ENCODE peak calls at places on chromosomes 6 and 20, in eight cellular contexts. M is CD4-positive, alpha-beta T cell; N is stimulated activated CD4-positive, alpha-beta T cell treated with anti-CD3 and anti-CD28 coated beads, Interleukin-4, amount 100 ng/mL, for 24 hours; G is uterus; W is posterior vena cava; E is fibroblast of lung; O is psoas muscle; S is epithelial cell of esophagus. I is an unnamed sample.

GRCh38 chr20:51333971-51334370 is 208.5 kb downstream of the NFATC2 start:
- DNase-seq in M (no peak), N (no peak), G (no peak), W (no peak), E (no peak), O (no peak), S (no peak), I (no peak)

GRCh38 chr20:32968833-32969241 is 35.4 kb downstream of the SUN5 start:
- DNase-seq in M (no peak), N (peak), G (no peak), W (peak), E (no peak), O (no peak), S (no peak), I (no peak)

GRCh38 chr20:50713677-50714101 is 17.7 kb upstream of the PARD6B start:
- DNase-seq in M (no peak), N (no peak), G (peak), W (peak), E (peak), O (no peak), S (peak), I (peak)

GRCh38 chr20:43642548-43642947 is 24.4 kb upstream of the MYBL2 start:
- DNase-seq in M (no peak), N (no peak), G (no peak), W (no peak), E (no peak), O (no peak), S (no peak), I (no peak)

GRCh38 chr6:98958791-98959190 is 11.0 kb upstream of the FBXL4 start:
- DNase-seq in M (no peak), N (no peak), G (no peak), W (no peak), E (peak), O (no peak), S (peak), I (no peak)

GRCh38 chr6:129731396-129731795 is 21.4 kb upstream of the ARHGAP18 start:
- DNase-seq in M (no peak), N (no peak), G (no peak), W (no peak), E (no peak), O (no peak), S (no peak), I (no peak)

GRCh38 chr20:62977613-62978558 is 25.4 kb downstream of the SLC17A9 start:
- DNase-seq in M (peak), N (peak), G (no peak), W (no peak), E (no peak), O (no peak), S (no peak), I (no peak)

GRCh38 chr6:136594671-136595070 is 44.4 kb upstream of the MAP7 start:
- DNase-seq in M (no peak), N (no peak), G (no peak), W (no peak), E (no peak), O (no peak), S (no peak), I (no peak)

GRCh38 chr6:122059918-122060317 is 339.5 kb upstream of the HSF2 start:
- DNase-seq in M (no peak), N (no peak), G (no peak), W (no peak), E (peak), O (no peak), S (no peak), I (no peak)

GRCh38 chr6:125904871-125905270 is 51.7 kb upstream of the HINT3 start:
- DNase-seq in M (no peak), N (peak), G (no peak), W (no peak), E (peak), O (no peak), S (peak), I (no peak)

GRCh38 chr20:34992751-34993417 is 37.2 kb downstream of the MYH7B start:
- DNase-seq in M (no peak), N (no peak), G (no peak), W (no peak), E (no peak), O (no peak), S (no peak), I (peak)

GRCh38 chr6:76490456-76490855 is 418.0 kb upstream of the IMPG1 start:
- DNase-seq in M (no peak), N (no peak), G (no peak), W (no peak), E (no peak), O (no peak), S (no peak), I (no peak)

GRCh38 chr20:33305591-33306057 is 22.6 kb downstream of the BPIFB1 start:
- DNase-seq in M (no peak), N (no peak), G (no peak), W (no peak), E (no peak), O (no peak), S (peak), I (no peak)

GRCh38 chr6:53029761-53030160 is 34.7 kb upstream of the GSTA4 start:
- DNase-seq in M (no peak), N (no peak), G (no peak), W (no peak), E (no peak), O (no peak), S (no peak), I (no peak)

GRCh38 chr20:32449057-32449889 is 91.1 kb downstream of the ASXL1 start:
- DNase-seq in M (no peak), N (no peak), G (no peak), W (peak), E (no peak), O (no peak), S (no peak), I (no peak)

GRCh38 chr6:28880894-28881780 is 42.6 kb downstream of the TRIM27 start:
- DNase-seq in M (peak), N (peak), G (peak), W (peak), E (peak), O (peak), S (peak), I (peak)

GRCh38 chr20:4813839-4814695 is 92.4 kb downstream of the PRND start:
- DNase-seq in M (peak), N (peak), G (no peak), W (no peak), E (no peak), O (no peak), S (no peak), I (no peak)

GRCh38 chr6:127420558-127420957 is 38.6 kb downstream of the KIAA0408 start:
- DNase-seq in M (peak), N (peak), G (peak), W (no peak), E (peak), O (peak), S (peak), I (no peak)

GRCh38 chr6:42137192-42137753 is 5.1 kb downstream of the C6orf132 start:
- DNase-seq in M (no peak), N (no peak), G (no peak), W (no peak), E (peak), O (no peak), S (peak), I (no peak)

GRCh38 chr6:66421570-66421969 is 714.5 kb upstream of the EYS start:
- DNase-seq in M (no peak), N (no peak), G (no peak), W (no peak), E (no peak), O (no peak), S (no peak), I (no peak)

GRCh38 chr6:14540276-14540675 is 422.7 kb downstream of the CD83 start:
- DNase-seq in M (no peak), N (no peak), G (no peak), W (no peak), E (peak), O (peak), S (no peak), I (peak)

GRCh38 chr20:41969656-41970055 is 351.5 kb upstream of the CHD6 start:
- DNase-seq in M (no peak), N (no peak), G (no peak), W (no peak), E (no peak), O (no peak), S (no peak), I (no peak)

GRCh38 chr6:158648682-158649131 is 1.1 kb upstream of the SYTL3 start:
- DNase-seq in M (no peak), N (peak), G (no peak), W (no peak), E (peak), O (no peak), S (peak), I (no peak)

GRCh38 chr20:17505664-17506517 is 25.3 kb downstream of the BFSP1 start:
- DNase-seq in M (no peak), N (peak), G (no peak), W (peak), E (peak), O (no peak), S (peak), I (no peak)

GRCh38 chr6:132205946-132206345 is 195.3 kb downstream of the MOXD1 start:
- DNase-seq in M (no peak), N (no peak), G (no peak), W (no peak), E (peak), O (no peak), S (no peak), I (no peak)

GRCh38 chr6:19538086-19538485 is 299.1 kb upstream of the ID4 start:
- DNase-seq in M (no peak), N (no peak), G (no peak), W (no peak), E (no peak), O (no peak), S (peak), I (no peak)

GRCh38 chr20:32018269-32019155 is 8.3 kb downstream of the CCM2L start:
- DNase-seq in M (peak), N (peak), G (peak), W (no peak), E (no peak), O (peak), S (peak), I (peak)

GRCh38 chr6:86723131-86723530 is 214.2 kb upstream of the HTR1E start:
- DNase-seq in M (no peak), N (no peak), G (no peak), W (no peak), E (no peak), O (no peak), S (no peak), I (no peak)

GRCh38 chr20:57507477-57507876 is 17.5 kb downstream of the CTCFL start:
- DNase-seq in M (no peak), N (no peak), G (no peak), W (no peak), E (peak), O (peak), S (no peak), I (peak)

GRCh38 chr6:26420607-26421235 is 18.6 kb downstream of the BTN3A1 start:
- DNase-seq in M (no peak), N (peak), G (no peak), W (no peak), E (peak), O (no peak), S (peak), I (no peak)

GRCh38 chr6:7042056-7042653 is 65.6 kb upstream of the RREB1 start:
- DNase-seq in M (no peak), N (no peak), G (no peak), W (no peak), E (peak), O (no peak), S (peak), I (peak)